ENCODE peak calls at places on chromosomes 1 and 21, in four cellular contexts. P, E, K and X are unnamed samples. For H3K4me1, the result is how much of the 10 kb centered on the place peaks cover.

GRCh38 chr1:104874044-104874443 is 1124.3 kb downstream of the AMY1C start:
- DNase-seq in K (no peak), P (no peak), E (no peak), X (no peak)

GRCh38 chr1:52037402-52037814 is 3.8 kb upstream of the KTI12 start:
- DNase-seq in P (no peak), E (no peak), K (no peak), X (no peak)

GRCh38 chr1:209839875-209840491 is 12.2 kb downstream of the UTP25 start:
- DNase-seq in K (no peak), E (no peak), P (no peak), X (no peak)

GRCh38 chr1:113946668-113947387 is 17.7 kb downstream of the HIPK1 start:
- DNase-seq in P (no peak), E (no peak), K (no peak), X (no peak)

GRCh38 chr21:41750532-41751151 is 16.2 kb downstream of the RIPK4 start:
- DNase-seq in P (peak), K (no peak), E (no peak), X (no peak)

GRCh38 chr1:214993419-214993818 is 89.1 kb upstream of the KCNK2 start:
- DNase-seq in K (no peak), E (no peak), P (no peak), X (no peak)

GRCh38 chr1:100455478-100456072 is 82.4 kb upstream of the GPR88 start:
- DNase-seq in P (no peak), E (no peak), K (no peak), X (no peak)

GRCh38 chr1:68904472-68904871 is 407.6 kb upstream of the DEPDC1 start:
- DNase-seq in P (no peak), K (no peak), E (no peak), X (no peak)

GRCh38 chr1:4371849-4372248 is 282.6 kb upstream of the AJAP1 start:
- DNase-seq in K (no peak), P (no peak), E (no peak), X (no peak)

GRCh38 chr1:236890152-236891056 is 95.3 kb downstream of the MTR start:
- DNase-seq in E (peak), K (no peak), P (no peak), X (no peak)

GRCh38 chr1:219150913-219151312 is 22.8 kb upstream of the LYPLAL1 start:
- DNase-seq in P (no peak), K (no peak), E (no peak), X (no peak)

GRCh38 chr21:43758811-43759210 is 17.3 kb downstream of the CSTB start:
- DNase-seq in K (no peak), E (no peak), P (no peak), X (no peak)

GRCh38 chr1:119808972-119809550 is 2.2 kb downstream of the REG4 start:
- DNase-seq in E (peak), K (peak), P (peak), X (peak)

GRCh38 chr1:54791880-54792522 is 9.1 kb downstream of the TTC22 start:
- DNase-seq in P (no peak), K (no peak), E (no peak), X (peak)

GRCh38 chr1:246319111-246319510 is 188.0 kb downstream of the SMYD3 start:
- DNase-seq in P (no peak), E (no peak), K (no peak), X (no peak)

GRCh38 chr1:114339379-114339778 is 171.6 kb downstream of the TRIM33 start:
- DNase-seq in P (no peak), K (no peak), E (no peak), X (no peak)

GRCh38 chr1:92970990-92971689 is 9.9 kb upstream of the DIPK1A start:
- DNase-seq in K (no peak), E (no peak), P (no peak), X (no peak)

GRCh38 chr1:116331523-116331922 is 41.5 kb upstream of the ATP1A1 start:
- DNase-seq in E (no peak), P (no peak), K (no peak), X (no peak)

GRCh38 chr1:93516164-93516563 is 68.2 kb downstream of the FNBP1L start:
- DNase-seq in K (no peak), P (no peak), E (no peak), X (no peak)

GRCh38 chr1:101006553-101006952 is 19.0 kb downstream of the DPH5 start:
- DNase-seq in E (no peak), P (no peak), K (no peak), X (no peak)

GRCh38 chr21:46375560-46376230 is 51.7 kb downstream of the PCNT start:
- DNase-seq in P (no peak), E (peak), K (peak), X (no peak)

GRCh38 chr21:46377789-46378188 is 53.8 kb downstream of the PCNT start:
- DNase-seq in E (no peak), P (no peak), K (peak), X (no peak)

GRCh38 chr21:46376231-46376628 is 52.3 kb downstream of the PCNT start:
- DNase-seq in E (no peak), P (no peak), K (peak), X (no peak)

GRCh38 chr21:46374761-46375389 is 50.9 kb downstream of the PCNT start:
- DNase-seq in E (peak), P (no peak), K (peak), X (no peak)

DNA sequence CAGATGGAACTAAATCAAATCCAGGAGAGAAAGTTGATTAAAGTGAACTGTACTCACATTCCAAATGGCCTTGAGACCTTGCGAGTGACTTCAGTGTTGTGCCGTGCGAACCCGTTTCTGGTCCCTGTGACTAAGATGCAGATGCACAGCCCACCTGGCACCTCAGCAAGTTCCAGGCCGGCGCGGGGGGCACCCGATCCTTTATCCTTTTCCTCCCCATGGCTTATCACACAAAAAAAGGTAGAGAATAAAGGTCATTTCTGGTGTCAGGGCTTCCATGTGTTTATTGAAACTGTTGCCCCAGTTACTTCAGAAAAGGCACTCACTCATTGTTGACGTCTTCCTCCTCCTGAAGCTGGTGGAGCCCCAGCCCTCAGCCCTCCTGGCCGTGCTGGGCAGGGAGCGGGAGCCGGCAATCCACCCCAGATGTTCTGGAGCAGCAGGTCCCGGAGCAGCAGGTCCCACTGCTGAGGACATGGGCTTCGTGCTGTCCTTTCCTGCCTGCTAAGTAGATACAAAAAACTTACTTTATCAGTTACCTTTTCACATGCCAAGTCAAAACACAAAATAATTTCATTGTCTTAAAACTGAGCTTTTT is 53.0 kb downstream of the PCNT start:
- DNase-seq in K (peak), P (no peak), E (no peak), X (no peak)
- H3K4me3 ChIP-seq in K (no peak), P (no peak), E (no peak), X (no peak)

GRCh38 chr1:21907079-21907418 is 30.1 kb downstream of the HSPG2 start:
- DNase-seq in E (no peak), P (no peak), K (no peak), X (no peak)
- H3K4me1 ChIP-seq in E (half or more), P (half or more), K (half or more), X (under half)

DNA sequence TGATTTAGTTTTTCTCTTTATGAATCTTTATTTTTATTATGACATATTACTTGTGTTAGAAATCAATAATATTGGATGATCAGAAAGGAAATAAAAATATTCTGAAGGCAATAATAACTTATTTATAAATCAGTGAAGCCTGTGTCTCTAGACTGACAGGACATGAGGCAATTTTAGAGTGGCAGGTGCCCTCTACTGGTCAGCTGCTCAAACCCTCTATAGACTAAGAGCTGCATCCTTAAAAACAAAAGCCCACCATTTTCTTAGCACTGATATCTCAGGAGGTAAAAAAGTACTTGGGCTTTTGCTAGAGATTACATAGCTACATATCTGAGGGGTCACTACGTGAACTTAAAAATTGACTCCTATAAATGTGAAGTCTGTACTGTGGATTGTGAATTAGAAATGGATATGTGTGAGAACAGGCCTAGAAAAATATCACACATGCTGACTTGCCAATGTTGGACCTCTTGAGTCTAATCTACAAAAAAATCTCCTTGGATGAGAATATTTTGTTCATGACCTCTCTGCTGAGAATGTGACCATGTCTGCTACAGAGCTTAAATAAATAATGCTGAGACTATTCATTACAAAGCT is 597.9 kb upstream of the ADAMTS5 start:
- DNase-seq in K (no peak), E (peak), P (no peak), X (peak)
- TF ChIP-seq CTCF in K (peak), E (peak), P (no peak), X (peak)

GRCh38 chr1:21335088-21335678 is 44.9 kb upstream of the ECE1 start:
- DNase-seq in K (no peak), E (no peak), P (peak), X (no peak)
- H3K4me3 ChIP-seq in K (no peak), E (no peak), P (peak), X (peak)

DNA sequence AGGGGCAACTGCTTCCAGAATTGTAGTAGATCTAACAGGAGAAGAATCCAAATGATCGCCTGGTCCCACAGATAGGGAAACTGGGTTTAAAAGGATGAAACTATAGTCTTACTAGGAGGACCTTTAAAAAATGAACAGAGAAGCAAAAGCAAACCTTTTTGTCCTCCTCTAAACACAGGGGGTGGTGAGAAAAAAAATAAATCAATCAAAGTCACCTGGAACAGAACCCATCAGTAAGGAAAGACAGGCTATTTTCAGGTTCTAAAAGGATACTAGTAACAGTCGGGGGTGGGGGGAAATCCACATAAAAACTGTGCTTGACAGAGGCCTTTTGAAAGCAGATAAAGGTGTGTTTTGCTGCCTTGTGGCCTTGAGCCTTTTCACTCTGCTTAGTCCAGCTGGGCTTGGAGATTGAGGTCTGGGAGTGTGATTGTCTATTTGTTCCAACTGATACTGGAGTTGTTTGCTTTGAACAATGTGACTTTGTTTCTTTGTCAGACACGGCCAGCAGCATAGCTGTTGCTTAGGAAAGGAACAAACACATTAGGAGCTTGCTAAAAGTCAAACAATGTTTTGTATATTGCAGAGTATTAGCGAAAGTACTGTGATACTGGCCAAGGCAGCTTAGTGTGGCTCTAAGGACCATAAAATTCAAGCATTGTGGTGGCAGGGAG is 141.1 kb upstream of the IRF2BP2 start:
- DNase-seq in K (no peak), E (no peak), P (no peak), X (no peak)
- H3K4me1 ChIP-seq in K (under half), E (under half), P (under half), X (under half)

GRCh38 chr1:41631154-41631553 is 146.7 kb upstream of the EDN2 start:
- DNase-seq in P (no peak), E (peak), K (no peak), X (no peak)

GRCh38 chr1:41631971-41632370 is 147.5 kb upstream of the EDN2 start:
- DNase-seq in P (no peak), K (no peak), E (no peak), X (no peak)

GRCh38 chr1:41629571-41629970 is 145.1 kb upstream of the EDN2 start:
- DNase-seq in P (no peak), E (no peak), K (no peak), X (no peak)

GRCh38 chr1:41633764-41634163 is 149.3 kb upstream of the EDN2 start:
- DNase-seq in K (no peak), E (no peak), P (no peak), X (no peak)

DNA sequence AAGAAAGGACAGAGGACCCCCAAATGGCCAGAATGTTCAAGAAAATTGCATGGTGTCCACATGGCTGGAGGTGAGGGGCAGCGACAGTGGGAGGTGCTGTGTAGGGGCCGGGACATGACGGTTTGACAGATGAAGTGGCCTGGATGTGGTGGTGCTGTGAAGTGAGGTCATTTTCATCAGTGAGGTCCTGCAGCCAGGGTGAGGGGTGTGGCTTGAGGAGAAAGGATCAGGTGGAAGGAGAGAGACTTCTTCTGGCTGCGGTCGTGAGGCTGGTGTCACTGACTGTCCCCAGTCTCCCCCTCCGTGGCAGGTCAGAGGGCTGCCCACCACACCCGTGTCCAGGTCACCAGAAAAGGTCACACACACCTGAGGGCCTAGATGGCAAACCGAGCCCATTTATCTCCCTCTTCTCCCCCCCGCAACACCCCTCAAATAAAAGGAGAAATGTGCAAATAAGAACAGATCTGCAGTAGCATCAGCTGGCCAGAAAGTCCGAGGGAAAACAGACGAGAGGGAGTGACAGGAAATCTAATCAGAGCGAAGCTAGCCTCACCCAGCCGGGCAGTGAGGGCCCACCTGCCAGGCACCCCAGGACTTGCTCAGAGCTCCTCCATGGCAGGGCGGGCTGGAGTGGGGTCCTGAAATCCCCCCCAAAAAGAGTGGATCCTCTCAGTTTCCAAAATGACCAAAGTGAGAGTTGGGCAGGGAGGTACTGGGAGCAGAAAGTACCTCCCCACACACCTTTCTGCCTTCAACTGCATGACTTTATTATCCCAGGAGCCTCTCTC is 148.5 kb upstream of the EDN2 start:
- DNase-seq in K (no peak), E (no peak), P (no peak), X (no peak)
- TF ChIP-seq CTCF in K (no peak), E (no peak), P (no peak), X (no peak)

GRCh38 chr1:85583355-85584263 is 3.0 kb downstream of the CCN1 start:
- DNase-seq in P (no peak), K (no peak), E (no peak), X (no peak)

GRCh38 chr1:85585845-85586244 is 5.3 kb downstream of the CCN1 start:
- DNase-seq in K (no peak), E (no peak), P (no peak), X (no peak)

GRCh38 chr1:85584264-85584781 is 3.8 kb downstream of the CCN1 start:
- DNase-seq in E (no peak), K (no peak), P (no peak), X (no peak)

GRCh38 chr1:85582687-85583354 is 2.3 kb downstream of the CCN1 start:
- DNase-seq in K (no peak), E (no peak), P (no peak), X (no peak)

GRCh38 chr1:85584923-85585322 is 4.4 kb downstream of the CCN1 start:
- DNase-seq in E (no peak), P (no peak), K (no peak), X (no peak)
- H3K4me3 ChIP-seq in E (no peak), P (no peak), K (no peak), X (no peak)